ENCODE peak calls at places on chromosomes 16 and 17, in eight cellular contexts. One of them, this sample, is unnamed.

GRCh38 chr17:46942441-46943217 is 19.7 kb downstream of the GOSR2 start:
- DNase-seq in CD4-positive, alpha-beta T cell: no peak
- DNase-seq in cardiac fibroblast: peak
- DNase-seq in mesothelial cell of epicardium: peak
- DNase-seq in fibroblast of mammary gland: peak
- DNase-seq in BJ: no peak
- DNase-seq in heart left ventricle: peak
- DNase-seq in OCI-LY7: peak
- DNase-seq in this sample: peak

GRCh38 chr16:4390266-4391260 is 18.9 kb downstream of the VASN start:
- DNase-seq in fibroblast of mammary gland: no peak
- DNase-seq in CD4-positive, alpha-beta T cell: no peak
- DNase-seq in cardiac fibroblast: no peak
- DNase-seq in BJ: no peak
- DNase-seq in mesothelial cell of epicardium: no peak
- DNase-seq in heart left ventricle: no peak
- DNase-seq in OCI-LY7: no peak
- DNase-seq in this sample: no peak

GRCh38 chr17:3659541-3660111 is 8.8 kb downstream of the TAX1BP3 start:
- DNase-seq in fibroblast of mammary gland: peak
- DNase-seq in OCI-LY7: no peak
- DNase-seq in CD4-positive, alpha-beta T cell: no peak
- DNase-seq in heart left ventricle: peak
- DNase-seq in BJ: peak
- DNase-seq in mesothelial cell of epicardium: no peak
- DNase-seq in cardiac fibroblast: peak
- DNase-seq in this sample: no peak

GRCh38 chr17:44785921-44786320 is 27.1 kb downstream of the ADAM11 start:
- DNase-seq in OCI-LY7: no peak
- DNase-seq in CD4-positive, alpha-beta T cell: no peak
- DNase-seq in cardiac fibroblast: no peak
- DNase-seq in fibroblast of mammary gland: no peak
- DNase-seq in mesothelial cell of epicardium: no peak
- DNase-seq in BJ: no peak
- DNase-seq in heart left ventricle: no peak
- DNase-seq in this sample: no peak

GRCh38 chr16:58451945-58452401 is 48.0 kb upstream of the NDRG4 start:
- DNase-seq in heart left ventricle: no peak
- DNase-seq in mesothelial cell of epicardium: no peak
- DNase-seq in fibroblast of mammary gland: peak
- DNase-seq in OCI-LY7: no peak
- DNase-seq in BJ: no peak
- DNase-seq in cardiac fibroblast: peak
- DNase-seq in CD4-positive, alpha-beta T cell: no peak
- DNase-seq in this sample: no peak

GRCh38 chr16:12819126-12820117 is 15.7 kb upstream of the CPPED1 start:
- DNase-seq in OCI-LY7: peak
- DNase-seq in cardiac fibroblast: peak
- DNase-seq in CD4-positive, alpha-beta T cell: peak
- DNase-seq in fibroblast of mammary gland: peak
- DNase-seq in heart left ventricle: peak
- DNase-seq in BJ: no peak
- DNase-seq in mesothelial cell of epicardium: peak
- DNase-seq in this sample: peak

GRCh38 chr17:79632432-79632735 is 21.5 kb upstream of the RBFOX3 start:
- DNase-seq in heart left ventricle: no peak
- DNase-seq in OCI-LY7: no peak
- DNase-seq in fibroblast of mammary gland: no peak
- DNase-seq in CD4-positive, alpha-beta T cell: no peak
- DNase-seq in mesothelial cell of epicardium: peak
- DNase-seq in cardiac fibroblast: no peak
- DNase-seq in BJ: no peak
- DNase-seq in this sample: no peak

GRCh38 chr17:8001976-8002645 is at the start of gene GUCY2D:
- DNase-seq in cardiac fibroblast: no peak
- DNase-seq in CD4-positive, alpha-beta T cell: no peak
- DNase-seq in BJ: no peak
- DNase-seq in fibroblast of mammary gland: no peak
- DNase-seq in mesothelial cell of epicardium: no peak
- DNase-seq in heart left ventricle: no peak
- DNase-seq in OCI-LY7: no peak
- DNase-seq in this sample: peak

GRCh38 chr16:64745275-64745674 is 376.6 kb downstream of the CDH11 start:
- DNase-seq in OCI-LY7: no peak
- DNase-seq in mesothelial cell of epicardium: no peak
- DNase-seq in BJ: no peak
- DNase-seq in cardiac fibroblast: no peak
- DNase-seq in CD4-positive, alpha-beta T cell: no peak
- DNase-seq in heart left ventricle: no peak
- DNase-seq in fibroblast of mammary gland: no peak
- DNase-seq in this sample: no peak

GRCh38 chr17:78883533-78884131 is 19.4 kb downstream of the CEP295NL start:
- DNase-seq in CD4-positive, alpha-beta T cell: no peak
- DNase-seq in heart left ventricle: peak
- DNase-seq in OCI-LY7: no peak
- DNase-seq in fibroblast of mammary gland: peak
- DNase-seq in BJ: peak
- DNase-seq in cardiac fibroblast: peak
- DNase-seq in mesothelial cell of epicardium: peak
- DNase-seq in this sample: no peak

GRCh38 chr17:76909971-76910760 is 42.0 kb downstream of the MGAT5B start:
- DNase-seq in heart left ventricle: peak
- DNase-seq in CD4-positive, alpha-beta T cell: peak
- DNase-seq in fibroblast of mammary gland: peak
- DNase-seq in OCI-LY7: peak
- DNase-seq in mesothelial cell of epicardium: peak
- DNase-seq in BJ: no peak
- DNase-seq in cardiac fibroblast: peak
- DNase-seq in this sample: peak

GRCh38 chr17:74860999-74861553 is 1.4 kb upstream of the GRIN2C start:
- DNase-seq in cardiac fibroblast: no peak
- DNase-seq in fibroblast of mammary gland: no peak
- DNase-seq in heart left ventricle: no peak
- DNase-seq in BJ: no peak
- DNase-seq in mesothelial cell of epicardium: no peak
- DNase-seq in OCI-LY7: no peak
- DNase-seq in CD4-positive, alpha-beta T cell: no peak
- DNase-seq in this sample: no peak

GRCh38 chr16:8032406-8032805 is 557.9 kb downstream of the TMEM114 start:
- DNase-seq in cardiac fibroblast: no peak
- DNase-seq in BJ: no peak
- DNase-seq in fibroblast of mammary gland: no peak
- DNase-seq in mesothelial cell of epicardium: no peak
- DNase-seq in OCI-LY7: no peak
- DNase-seq in CD4-positive, alpha-beta T cell: no peak
- DNase-seq in heart left ventricle: no peak
- DNase-seq in this sample: no peak

GRCh38 chr16:26016989-26017388 is 325.2 kb downstream of the HS3ST4 start:
- DNase-seq in BJ: no peak
- DNase-seq in heart left ventricle: no peak
- DNase-seq in cardiac fibroblast: no peak
- DNase-seq in OCI-LY7: no peak
- DNase-seq in mesothelial cell of epicardium: no peak
- DNase-seq in fibroblast of mammary gland: no peak
- DNase-seq in CD4-positive, alpha-beta T cell: no peak
- DNase-seq in this sample: no peak

GRCh38 chr16:69107311-69107962 is 2.0 kb downstream of the HAS3 start:
- DNase-seq in BJ: no peak
- DNase-seq in fibroblast of mammary gland: peak
- DNase-seq in OCI-LY7: no peak
- DNase-seq in cardiac fibroblast: peak
- DNase-seq in heart left ventricle: no peak
- DNase-seq in CD4-positive, alpha-beta T cell: no peak
- DNase-seq in mesothelial cell of epicardium: no peak
- DNase-seq in this sample: no peak

GRCh38 chr16:81836279-81837054 is 57.4 kb downstream of the PLCG2 start:
- DNase-seq in CD4-positive, alpha-beta T cell: no peak
- DNase-seq in fibroblast of mammary gland: no peak
- DNase-seq in BJ: no peak
- DNase-seq in heart left ventricle: no peak
- DNase-seq in cardiac fibroblast: no peak
- DNase-seq in OCI-LY7: peak
- DNase-seq in mesothelial cell of epicardium: no peak
- DNase-seq in this sample: peak

GRCh38 chr16:10521681-10522274 is 58.6 kb downstream of the EMP2 start:
- DNase-seq in mesothelial cell of epicardium: peak
- DNase-seq in cardiac fibroblast: peak
- DNase-seq in BJ: no peak
- DNase-seq in fibroblast of mammary gland: peak
- DNase-seq in CD4-positive, alpha-beta T cell: peak
- DNase-seq in OCI-LY7: peak
- DNase-seq in heart left ventricle: peak
- DNase-seq in this sample: peak

GRCh38 chr17:34566873-34567272 is 12.5 kb upstream of the TMEM132E start:
- DNase-seq in mesothelial cell of epicardium: no peak
- DNase-seq in cardiac fibroblast: no peak
- DNase-seq in BJ: no peak
- DNase-seq in OCI-LY7: no peak
- DNase-seq in fibroblast of mammary gland: no peak
- DNase-seq in heart left ventricle: no peak
- DNase-seq in CD4-positive, alpha-beta T cell: no peak
- DNase-seq in this sample: no peak

GRCh38 chr17:34565715-34566114 is 13.7 kb upstream of the TMEM132E start:
- DNase-seq in mesothelial cell of epicardium: no peak
- DNase-seq in cardiac fibroblast: no peak
- DNase-seq in CD4-positive, alpha-beta T cell: no peak
- DNase-seq in heart left ventricle: no peak
- DNase-seq in OCI-LY7: no peak
- DNase-seq in BJ: no peak
- DNase-seq in fibroblast of mammary gland: no peak
- DNase-seq in this sample: no peak

GRCh38 chr17:34561328-34561727 is 18.1 kb upstream of the TMEM132E start:
- DNase-seq in BJ: no peak
- DNase-seq in heart left ventricle: no peak
- DNase-seq in OCI-LY7: no peak
- DNase-seq in CD4-positive, alpha-beta T cell: no peak
- DNase-seq in mesothelial cell of epicardium: no peak
- DNase-seq in fibroblast of mammary gland: no peak
- DNase-seq in cardiac fibroblast: no peak
- DNase-seq in this sample: no peak

GRCh38 chr17:34566201-34566600 is 13.2 kb upstream of the TMEM132E start:
- DNase-seq in BJ: no peak
- DNase-seq in cardiac fibroblast: no peak
- DNase-seq in fibroblast of mammary gland: no peak
- DNase-seq in mesothelial cell of epicardium: no peak
- DNase-seq in OCI-LY7: no peak
- DNase-seq in CD4-positive, alpha-beta T cell: no peak
- DNase-seq in heart left ventricle: no peak
- DNase-seq in this sample: no peak

GRCh38 chr17:34562387-34562786 is 17.0 kb upstream of the TMEM132E start:
- DNase-seq in OCI-LY7: peak
- DNase-seq in CD4-positive, alpha-beta T cell: no peak
- DNase-seq in heart left ventricle: no peak
- DNase-seq in BJ: no peak
- DNase-seq in mesothelial cell of epicardium: no peak
- DNase-seq in cardiac fibroblast: no peak
- DNase-seq in fibroblast of mammary gland: no peak
- DNase-seq in this sample: no peak
- TF ChIP-seq CTCF in OCI-LY7: peak
- TF ChIP-seq CTCF in CD4-positive, alpha-beta T cell: peak
- TF ChIP-seq CTCF in heart left ventricle: peak
- TF ChIP-seq CTCF in BJ: peak
- TF ChIP-seq CTCF in mesothelial cell of epicardium: peak
- TF ChIP-seq CTCF in cardiac fibroblast: peak
- TF ChIP-seq CTCF in fibroblast of mammary gland: peak
- TF ChIP-seq CTCF in this sample: no peak

GRCh38 chr17:14033166-14033565 is 36.1 kb upstream of the COX10 start:
- DNase-seq in OCI-LY7: no peak
- DNase-seq in cardiac fibroblast: no peak
- DNase-seq in BJ: no peak
- DNase-seq in heart left ventricle: no peak
- DNase-seq in fibroblast of mammary gland: no peak
- DNase-seq in mesothelial cell of epicardium: no peak
- DNase-seq in CD4-positive, alpha-beta T cell: no peak
- DNase-seq in this sample: no peak
- TF ChIP-seq CTCF in OCI-LY7: no peak
- TF ChIP-seq CTCF in cardiac fibroblast: no peak
- TF ChIP-seq CTCF in BJ: no peak
- TF ChIP-seq CTCF in heart left ventricle: no peak
- TF ChIP-seq CTCF in fibroblast of mammary gland: no peak
- TF ChIP-seq CTCF in mesothelial cell of epicardium: no peak
- TF ChIP-seq CTCF in CD4-positive, alpha-beta T cell: no peak
- TF ChIP-seq CTCF in this sample: no peak

DNA sequence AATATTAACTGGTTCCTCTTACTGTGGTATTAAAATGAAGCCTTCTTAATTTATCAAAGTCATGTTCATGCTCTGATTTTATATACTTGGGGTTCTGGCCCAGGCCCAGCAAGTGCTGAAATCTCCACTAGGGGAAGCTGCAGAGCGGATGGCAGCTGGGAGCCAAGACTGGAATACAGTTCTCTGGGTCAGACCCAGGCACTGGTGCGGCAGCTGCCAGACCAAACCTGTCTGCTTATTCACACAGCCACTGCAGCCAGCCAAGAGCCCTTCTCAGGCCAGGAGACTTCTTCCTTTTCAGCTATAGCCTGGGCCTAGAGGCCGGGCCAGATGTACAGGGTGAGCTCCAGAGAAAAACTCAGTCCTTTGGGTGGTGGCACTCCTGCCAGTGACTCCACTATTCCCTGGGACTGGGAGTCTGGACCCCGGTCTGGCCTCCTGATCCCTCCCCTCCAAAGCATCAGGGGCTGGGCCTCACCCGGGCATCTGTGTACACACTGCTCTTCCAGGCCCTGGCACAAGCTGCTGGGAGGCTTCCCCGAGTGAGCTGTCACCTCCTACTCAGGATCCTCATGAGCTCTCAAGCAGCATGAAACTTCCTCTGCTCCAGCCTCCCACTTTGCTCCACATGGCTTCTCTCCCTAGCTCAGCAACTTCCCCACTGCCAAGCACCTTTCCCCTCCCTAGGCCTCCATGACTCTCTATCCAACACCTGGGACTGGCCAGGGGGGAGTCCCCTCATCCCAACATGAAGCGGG is 24.4 kb downstream of the ATP6V0D1 start:
- DNase-seq in fibroblast of mammary gland: peak
- DNase-seq in mesothelial cell of epicardium: no peak
- DNase-seq in CD4-positive, alpha-beta T cell: no peak
- DNase-seq in BJ: no peak
- DNase-seq in OCI-LY7: no peak
- DNase-seq in cardiac fibroblast: peak
- DNase-seq in heart left ventricle: peak
- DNase-seq in this sample: no peak
- TF ChIP-seq CTCF in fibroblast of mammary gland: peak
- TF ChIP-seq CTCF in mesothelial cell of epicardium: no peak
- TF ChIP-seq CTCF in CD4-positive, alpha-beta T cell: no peak
- TF ChIP-seq CTCF in BJ: peak
- TF ChIP-seq CTCF in OCI-LY7: peak
- TF ChIP-seq CTCF in cardiac fibroblast: peak
- TF ChIP-seq CTCF in heart left ventricle: peak
- TF ChIP-seq CTCF in this sample: no peak

DNA sequence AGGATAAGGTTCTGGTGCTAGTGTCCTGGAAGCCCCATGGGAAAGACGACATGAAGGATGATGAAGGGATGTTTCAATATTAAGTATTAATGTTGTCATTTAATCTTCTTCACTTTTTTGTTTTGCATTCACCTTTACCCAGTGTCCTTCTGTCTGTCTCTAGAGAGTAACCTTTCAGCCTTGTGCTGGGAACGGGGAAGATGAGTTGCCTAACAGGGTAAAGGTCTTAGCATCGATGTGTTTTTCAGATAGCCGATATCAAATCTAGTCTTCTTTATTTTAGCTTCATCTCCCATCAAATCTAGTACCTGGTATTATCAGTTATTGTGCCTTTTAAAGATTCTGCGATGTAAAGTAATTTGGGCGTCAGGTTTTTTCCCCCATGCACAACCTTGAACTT is 125.4 kb downstream of the BCAS3 start:
- DNase-seq in BJ: no peak
- DNase-seq in OCI-LY7: no peak
- DNase-seq in heart left ventricle: no peak
- DNase-seq in cardiac fibroblast: no peak
- DNase-seq in mesothelial cell of epicardium: no peak
- DNase-seq in CD4-positive, alpha-beta T cell: no peak
- DNase-seq in fibroblast of mammary gland: no peak
- DNase-seq in this sample: no peak
- TF ChIP-seq CTCF in BJ: no peak
- TF ChIP-seq CTCF in OCI-LY7: no peak
- TF ChIP-seq CTCF in heart left ventricle: no peak
- TF ChIP-seq CTCF in cardiac fibroblast: no peak
- TF ChIP-seq CTCF in mesothelial cell of epicardium: no peak
- TF ChIP-seq CTCF in CD4-positive, alpha-beta T cell: no peak
- TF ChIP-seq CTCF in fibroblast of mammary gland: no peak
- TF ChIP-seq CTCF in this sample: no peak